ENCODE peak calls at places on chromosome X, in nine cellular contexts. One of them, this sample, is unnamed.
A peak's percentile ranks its signal among the peaks of the same experiment; 100 is the strongest.

GRCh38 chrX:71911023-71911730 is 532 bp downstream of the NHSL2 start:
- DNase-seq in IMR-90: no peak
- DNase-seq in AG04450: no peak
- DNase-seq in adrenal gland: no peak
- DNase-seq in body of pancreas: peak; percentile 5
- DNase-seq in H9: peak; percentile 64
- DNase-seq in mesenchymal stem cell: peak; percentile 35
- DNase-seq in HCT116: no peak
- DNase-seq in CD8-positive, alpha-beta T cell: peak; percentile 18
- DNase-seq in this sample: no peak

GRCh38 chrX:119654112-119654531 is 38.8 kb downstream of the SEPTIN6 start:
- DNase-seq in IMR-90: peak; percentile 54
- DNase-seq in AG04450: no peak
- DNase-seq in adrenal gland: peak; percentile 44
- DNase-seq in body of pancreas: peak; percentile 35
- DNase-seq in H9: peak; percentile 36
- DNase-seq in mesenchymal stem cell: peak; percentile 86
- DNase-seq in HCT116: no peak
- DNase-seq in CD8-positive, alpha-beta T cell: no peak
- DNase-seq in this sample: peak; percentile 86

GRCh38 chrX:132592880-132593279 is 104.0 kb upstream of the MBNL3 start:
- DNase-seq in IMR-90: no peak
- DNase-seq in AG04450: no peak
- DNase-seq in adrenal gland: peak; percentile 21
- DNase-seq in body of pancreas: peak; percentile 8
- DNase-seq in H9: peak; percentile 29
- DNase-seq in mesenchymal stem cell: peak; percentile 28
- DNase-seq in HCT116: no peak
- DNase-seq in CD8-positive, alpha-beta T cell: no peak
- DNase-seq in this sample: peak; percentile 1

GRCh38 chrX:70970482-70970999 is 39.6 kb upstream of the SLC7A3 start:
- DNase-seq in IMR-90: peak; percentile 16
- DNase-seq in AG04450: no peak
- DNase-seq in adrenal gland: no peak
- DNase-seq in body of pancreas: no peak
- DNase-seq in H9: no peak
- DNase-seq in mesenchymal stem cell: peak; percentile 32
- DNase-seq in HCT116: no peak
- DNase-seq in CD8-positive, alpha-beta T cell: no peak
- DNase-seq in this sample: no peak

GRCh38 chrX:8455600-8455999 is 9.0 kb upstream of the VCX3B start:
- DNase-seq in IMR-90: no peak
- DNase-seq in AG04450: no peak
- DNase-seq in adrenal gland: no peak
- DNase-seq in body of pancreas: no peak
- DNase-seq in H9: no peak
- DNase-seq in mesenchymal stem cell: no peak
- DNase-seq in HCT116: no peak
- DNase-seq in CD8-positive, alpha-beta T cell: no peak
- DNase-seq in this sample: no peak

GRCh38 chrX:134761788-134762187 is 103.5 kb upstream of the PLAC1 start:
- DNase-seq in IMR-90: no peak
- DNase-seq in AG04450: no peak
- DNase-seq in adrenal gland: no peak
- DNase-seq in body of pancreas: peak; percentile 12
- DNase-seq in H9: no peak
- DNase-seq in mesenchymal stem cell: no peak
- DNase-seq in HCT116: no peak
- DNase-seq in CD8-positive, alpha-beta T cell: no peak
- DNase-seq in this sample: no peak

GRCh38 chrX:97066381-97066780 is 182.7 kb downstream of the RPA4 start:
- DNase-seq in IMR-90: no peak
- DNase-seq in AG04450: no peak
- DNase-seq in adrenal gland: no peak
- DNase-seq in body of pancreas: no peak
- DNase-seq in H9: no peak
- DNase-seq in mesenchymal stem cell: no peak
- DNase-seq in HCT116: no peak
- DNase-seq in CD8-positive, alpha-beta T cell: no peak
- DNase-seq in this sample: no peak

GRCh38 chrX:129523076-129524055 is at the start of gene SMARCA1:
- DNase-seq in IMR-90: peak; percentile 63
- DNase-seq in AG04450: no peak
- DNase-seq in adrenal gland: peak; percentile 62
- DNase-seq in body of pancreas: peak; percentile 57
- DNase-seq in H9: peak; percentile 63
- DNase-seq in mesenchymal stem cell: peak; percentile 79
- DNase-seq in HCT116: peak; percentile 16
- DNase-seq in CD8-positive, alpha-beta T cell: no peak
- DNase-seq in this sample: peak; percentile 37

GRCh38 chrX:155026727-155027508 is at the start of gene FUNDC2:
- DNase-seq in IMR-90: peak; percentile 90
- DNase-seq in AG04450: peak; percentile 79
- DNase-seq in adrenal gland: peak; percentile 93
- DNase-seq in body of pancreas: peak; percentile 96
- DNase-seq in H9: peak; percentile 87
- DNase-seq in mesenchymal stem cell: peak; percentile 95
- DNase-seq in HCT116: peak; percentile 86
- DNase-seq in CD8-positive, alpha-beta T cell: peak; percentile 92
- DNase-seq in this sample: peak; percentile 86

DNA sequence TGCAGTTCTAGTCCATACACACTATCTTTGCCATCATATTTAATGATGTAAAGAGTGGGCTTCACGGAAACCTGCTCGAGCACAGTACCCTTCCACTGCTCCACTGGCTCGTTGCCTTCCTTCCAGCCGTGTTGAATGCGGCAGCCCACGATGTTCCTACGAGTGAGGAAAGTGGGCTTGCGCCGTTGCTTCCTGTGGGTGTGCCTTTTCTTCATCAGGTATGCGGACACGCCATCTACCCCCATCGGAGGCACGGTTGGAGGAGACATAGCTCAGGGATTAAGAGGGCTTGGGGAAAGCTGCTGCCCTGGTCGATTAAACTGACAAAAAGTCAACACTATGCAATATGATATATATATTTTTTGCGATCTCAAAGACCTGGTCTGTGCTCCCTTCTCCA is 581 bp downstream of the SPIN4 start:
- DNase-seq in IMR-90: no peak
- DNase-seq in AG04450: no peak
- DNase-seq in adrenal gland: no peak
- DNase-seq in body of pancreas: peak; percentile 14
- DNase-seq in H9: peak; percentile 30
- DNase-seq in mesenchymal stem cell: peak; percentile 34
- DNase-seq in HCT116: no peak
- DNase-seq in CD8-positive, alpha-beta T cell: peak; percentile 20
- DNase-seq in this sample: no peak
- H3K27ac ChIP-seq in IMR-90: peak overlapping the region; percentile 95
- H3K27ac ChIP-seq in AG04450: peak overlapping the region; percentile 31
- H3K27ac ChIP-seq in adrenal gland: peak overlapping the region; percentile 71
- H3K27ac ChIP-seq in body of pancreas: peak overlapping the region; percentile 42
- H3K27ac ChIP-seq in H9: no peak overlapping the region
- H3K27ac ChIP-seq in mesenchymal stem cell: peak overlapping the region; percentile 53
- H3K27ac ChIP-seq in HCT116: peak overlapping the region; percentile 77
- H3K27ac ChIP-seq in CD8-positive, alpha-beta T cell: peak overlapping the region; percentile 29
- H3K27ac ChIP-seq in this sample: peak overlapping the region; percentile 47

GRCh38 chrX:11431833-11432232 is 138.6 kb downstream of the AMELX start:
- DNase-seq in IMR-90: no peak
- DNase-seq in AG04450: no peak
- DNase-seq in adrenal gland: no peak
- DNase-seq in body of pancreas: no peak
- DNase-seq in H9: no peak
- DNase-seq in mesenchymal stem cell: peak; percentile 74
- DNase-seq in HCT116: no peak
- DNase-seq in CD8-positive, alpha-beta T cell: no peak
- DNase-seq in this sample: no peak

GRCh38 chrX:11435568-11435967 is 142.4 kb downstream of the AMELX start:
- DNase-seq in IMR-90: peak; percentile 62
- DNase-seq in AG04450: no peak
- DNase-seq in adrenal gland: no peak
- DNase-seq in body of pancreas: no peak
- DNase-seq in H9: no peak
- DNase-seq in mesenchymal stem cell: peak; percentile 81
- DNase-seq in HCT116: no peak
- DNase-seq in CD8-positive, alpha-beta T cell: no peak
- DNase-seq in this sample: no peak

GRCh38 chrX:11438380-11438723 is 145.1 kb downstream of the AMELX start:
- DNase-seq in IMR-90: no peak
- DNase-seq in AG04450: no peak
- DNase-seq in adrenal gland: no peak
- DNase-seq in body of pancreas: no peak
- DNase-seq in H9: no peak
- DNase-seq in mesenchymal stem cell: no peak
- DNase-seq in HCT116: no peak
- DNase-seq in CD8-positive, alpha-beta T cell: no peak
- DNase-seq in this sample: no peak

GRCh38 chrX:11437642-11438379 is 144.6 kb downstream of the AMELX start:
- DNase-seq in IMR-90: peak; percentile 55
- DNase-seq in AG04450: no peak
- DNase-seq in adrenal gland: no peak
- DNase-seq in body of pancreas: peak; percentile 31
- DNase-seq in H9: no peak
- DNase-seq in mesenchymal stem cell: peak; percentile 60
- DNase-seq in HCT116: no peak
- DNase-seq in CD8-positive, alpha-beta T cell: no peak
- DNase-seq in this sample: peak; percentile 85

DNA sequence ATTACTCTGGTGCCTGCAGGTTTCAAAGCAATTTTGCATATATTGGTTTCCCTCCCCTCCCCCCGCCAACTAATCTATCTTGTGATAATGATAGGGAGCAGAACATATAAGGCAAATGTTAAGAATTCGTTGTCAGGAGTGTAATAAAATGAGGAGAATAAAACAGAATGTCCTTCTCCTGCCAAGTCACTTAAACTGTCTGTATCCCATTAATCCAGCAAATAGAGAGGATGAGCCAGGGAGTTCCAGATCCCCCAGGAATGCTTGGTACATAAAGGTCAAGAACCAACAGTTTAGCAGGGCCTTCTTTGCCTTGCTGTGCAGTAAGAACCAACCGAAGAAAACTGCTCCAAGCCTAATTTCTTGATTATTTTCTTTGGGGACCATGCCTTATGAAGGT is 141.4 kb downstream of the AMELX start:
- DNase-seq in IMR-90: no peak
- DNase-seq in AG04450: no peak
- DNase-seq in adrenal gland: no peak
- DNase-seq in body of pancreas: no peak
- DNase-seq in H9: no peak
- DNase-seq in mesenchymal stem cell: no peak
- DNase-seq in HCT116: no peak
- DNase-seq in CD8-positive, alpha-beta T cell: no peak
- DNase-seq in this sample: no peak
- H3K27ac ChIP-seq in IMR-90: no peak overlapping the region
- H3K27ac ChIP-seq in AG04450: no peak overlapping the region
- H3K27ac ChIP-seq in adrenal gland: no peak overlapping the region
- H3K27ac ChIP-seq in body of pancreas: no peak overlapping the region
- H3K27ac ChIP-seq in H9: no peak overlapping the region
- H3K27ac ChIP-seq in mesenchymal stem cell: no peak overlapping the region
- H3K27ac ChIP-seq in HCT116: no peak overlapping the region
- H3K27ac ChIP-seq in CD8-positive, alpha-beta T cell: no peak overlapping the region
- H3K27ac ChIP-seq in this sample: no peak overlapping the region

GRCh38 chrX:47228550-47229270 is 4.1 kb upstream of the USP11 start:
- DNase-seq in IMR-90: no peak
- DNase-seq in AG04450: no peak
- DNase-seq in adrenal gland: no peak
- DNase-seq in body of pancreas: no peak
- DNase-seq in H9: no peak
- DNase-seq in mesenchymal stem cell: no peak
- DNase-seq in HCT116: no peak
- DNase-seq in CD8-positive, alpha-beta T cell: no peak
- DNase-seq in this sample: no peak

GRCh38 chrX:47231167-47231566 is 1.6 kb upstream of the USP11 start:
- DNase-seq in IMR-90: no peak
- DNase-seq in AG04450: no peak
- DNase-seq in adrenal gland: no peak
- DNase-seq in body of pancreas: no peak
- DNase-seq in H9: no peak
- DNase-seq in mesenchymal stem cell: no peak
- DNase-seq in HCT116: no peak
- DNase-seq in CD8-positive, alpha-beta T cell: no peak
- DNase-seq in this sample: no peak

GRCh38 chrX:47230136-47230868 is 2.5 kb upstream of the USP11 start:
- DNase-seq in IMR-90: no peak
- DNase-seq in AG04450: no peak
- DNase-seq in adrenal gland: no peak
- DNase-seq in body of pancreas: no peak
- DNase-seq in H9: no peak
- DNase-seq in mesenchymal stem cell: no peak
- DNase-seq in HCT116: no peak
- DNase-seq in CD8-positive, alpha-beta T cell: no peak
- DNase-seq in this sample: no peak

GRCh38 chrX:47227334-47227583 is 5.5 kb upstream of the USP11 start:
- DNase-seq in IMR-90: no peak
- DNase-seq in AG04450: no peak
- DNase-seq in adrenal gland: no peak
- DNase-seq in body of pancreas: no peak
- DNase-seq in H9: no peak
- DNase-seq in mesenchymal stem cell: no peak
- DNase-seq in HCT116: no peak
- DNase-seq in CD8-positive, alpha-beta T cell: no peak
- DNase-seq in this sample: no peak

GRCh38 chrX:47229427-47229826 is 3.4 kb upstream of the USP11 start:
- DNase-seq in IMR-90: no peak
- DNase-seq in AG04450: no peak
- DNase-seq in adrenal gland: no peak
- DNase-seq in body of pancreas: no peak
- DNase-seq in H9: no peak
- DNase-seq in mesenchymal stem cell: no peak
- DNase-seq in HCT116: no peak
- DNase-seq in CD8-positive, alpha-beta T cell: no peak
- DNase-seq in this sample: no peak
- H3K27ac ChIP-seq in IMR-90: no peak overlapping the region
- H3K27ac ChIP-seq in AG04450: no peak overlapping the region
- H3K27ac ChIP-seq in adrenal gland: no peak overlapping the region
- H3K27ac ChIP-seq in body of pancreas: no peak overlapping the region
- H3K27ac ChIP-seq in H9: no peak overlapping the region
- H3K27ac ChIP-seq in mesenchymal stem cell: no peak overlapping the region
- H3K27ac ChIP-seq in HCT116: no peak overlapping the region
- H3K27ac ChIP-seq in CD8-positive, alpha-beta T cell: no peak overlapping the region
- H3K27ac ChIP-seq in this sample: no peak overlapping the region

DNA sequence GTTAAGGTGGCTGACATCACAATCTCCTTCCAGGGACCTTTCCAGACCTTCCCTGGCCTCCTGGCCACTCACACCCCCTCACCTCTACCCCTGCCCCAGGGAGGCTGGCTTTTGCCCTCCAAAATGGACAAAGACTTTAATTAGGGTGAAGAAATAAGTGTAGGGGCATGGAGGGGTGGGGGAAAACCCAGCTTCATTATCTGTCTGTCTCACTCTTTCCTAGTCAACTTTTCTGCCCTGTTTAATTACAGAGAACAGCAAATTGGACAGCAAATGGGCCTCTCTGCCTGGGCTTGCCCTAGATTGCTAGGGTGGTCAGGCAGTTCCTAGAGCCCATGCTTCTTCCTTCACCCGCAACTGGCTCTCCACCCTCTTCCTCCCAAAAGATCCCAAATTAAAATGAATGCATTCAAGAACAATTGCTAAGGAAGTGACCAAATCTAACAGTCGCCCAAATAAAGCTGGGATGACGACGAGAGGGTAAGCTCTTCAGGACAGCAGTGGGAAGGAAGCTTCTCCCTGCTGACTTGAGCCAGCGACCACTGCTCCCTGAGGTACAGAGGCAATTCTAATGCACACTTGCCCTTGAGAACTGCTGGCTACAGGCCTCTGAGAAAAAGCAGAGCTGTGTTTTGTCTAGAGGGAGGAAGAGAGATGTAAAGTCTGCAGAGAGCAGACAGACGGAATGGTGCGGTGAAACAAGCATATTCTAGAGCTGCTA is 12.4 kb downstream of the RAI2 start:
- DNase-seq in IMR-90: no peak
- DNase-seq in AG04450: no peak
- DNase-seq in adrenal gland: no peak
- DNase-seq in body of pancreas: no peak
- DNase-seq in H9: no peak
- DNase-seq in mesenchymal stem cell: no peak
- DNase-seq in HCT116: no peak
- DNase-seq in CD8-positive, alpha-beta T cell: no peak
- DNase-seq in this sample: no peak
- H3K27ac ChIP-seq in IMR-90: no peak overlapping the region
- H3K27ac ChIP-seq in AG04450: no peak overlapping the region
- H3K27ac ChIP-seq in adrenal gland: no peak overlapping the region
- H3K27ac ChIP-seq in body of pancreas: no peak overlapping the region
- H3K27ac ChIP-seq in H9: no peak overlapping the region
- H3K27ac ChIP-seq in mesenchymal stem cell: no peak overlapping the region
- H3K27ac ChIP-seq in HCT116: no peak overlapping the region
- H3K27ac ChIP-seq in CD8-positive, alpha-beta T cell: no peak overlapping the region
- H3K27ac ChIP-seq in this sample: no peak overlapping the region

This sample was measured in brain microvascular endothelial cell.